ENCODE peak calls at places on chromosomes 2 and 18, in five cellular contexts. G is cardiac muscle cell; T is CD8-positive, alpha-beta memory T cell; M is heart left ventricle; U is RWPE1. X is an unnamed sample.

GRCh38 chr18:10727477-10727876 is 201.7 kb downstream of the NAPG start:
- DNase-seq in G (peak; percentile 25), T (no peak), M (peak; percentile 34), U (no peak), X (no peak)

GRCh38 chr2:104033399-104033798 is 820.5 kb upstream of the POU3F3 start:
- DNase-seq in G (no peak), T (no peak), M (no peak), U (peak; percentile 3), X (no peak)

GRCh38 chr18:14975431-14975830 is 227.5 kb downstream of the ANKRD30B start:
- DNase-seq in G (no peak), T (no peak), M (no peak), U (no peak), X (no peak)

GRCh38 chr2:160630801-160631590 is 137.4 kb upstream of the RBMS1 start:
- DNase-seq in G (peak; percentile 47), T (no peak), M (no peak), U (no peak), X (no peak)

GRCh38 chr2:156333951-156334495 is 1.5 kb upstream of the NR4A2 start:
- DNase-seq in G (no peak), T (no peak), M (peak; percentile 89), U (peak; percentile 32), X (peak; percentile 89)

GRCh38 chr2:237806334-237806733 is 7.8 kb downstream of the RBM44 start:
- DNase-seq in G (peak; percentile 53), T (no peak), M (no peak), U (no peak), X (no peak)

GRCh38 chr2:97697252-97698235 is 15.8 kb upstream of the ZAP70 start:
- DNase-seq in G (peak; percentile 87), T (peak; percentile 84), M (peak; percentile 95), U (peak; percentile 69), X (peak; percentile 94)

GRCh38 chr2:74872310-74872923 is 38.5 kb downstream of the HK2 start:
- DNase-seq in G (peak; percentile 53), T (no peak), M (no peak), U (no peak), X (peak; percentile 14)

GRCh38 chr18:44079602-44080001 is 601.1 kb upstream of the SETBP1 start:
- DNase-seq in G (peak; percentile 91), T (no peak), M (no peak), U (no peak), X (no peak)

GRCh38 chr2:89833780-89834117 is 1142.3 kb downstream of the RPIA start:
- DNase-seq in G (no peak), T (no peak), M (no peak), U (no peak), X (no peak)

GRCh38 chr2:44918095-44918775 is 23.3 kb upstream of the SIX3 start:
- DNase-seq in G (peak; percentile 17), T (no peak), M (no peak), U (peak; percentile 41), X (no peak)

GRCh38 chr2:98808546-98808945 is 77.6 kb upstream of the MGAT4A start:
- DNase-seq in G (no peak), T (no peak), M (no peak), U (no peak), X (no peak)

GRCh38 chr18:24397131-24397693 is 412 bp downstream of the OSBPL1A start:
- DNase-seq in G (peak; percentile 79), T (no peak), M (no peak), U (peak; percentile 27), X (peak; percentile 86)

GRCh38 chr2:230809015-230809414 is 55.7 kb upstream of the ITM2C start:
- DNase-seq in G (no peak), T (no peak), M (no peak), U (no peak), X (no peak)

GRCh38 chr2:189372688-189373257 is 68.5 kb upstream of the WDR75 start:
- DNase-seq in G (no peak), T (no peak), M (no peak), U (no peak), X (no peak)

GRCh38 chr2:16207611-16208010 is 267.3 kb downstream of the MYCN start:
- DNase-seq in G (no peak), T (no peak), M (no peak), U (no peak), X (no peak)

GRCh38 chr2:224328798-224329197 is 73.1 kb downstream of the FAM124B start:
- DNase-seq in G (no peak), T (no peak), M (no peak), U (no peak), X (no peak)

GRCh38 chr2:106885981-106886915 is at the start of gene ST6GAL2:
- DNase-seq in G (peak; percentile 29), T (no peak), M (peak; percentile 52), U (peak; percentile 5), X (no peak)

GRCh38 chr2:68909793-68910674 is 38.8 kb upstream of the BMP10 start:
- DNase-seq in G (peak; percentile 87), T (peak; percentile 54), M (no peak), U (peak; percentile 65), X (peak; percentile 81)

GRCh38 chr2:155250800-155251199 is 552.3 kb downstream of the KCNJ3 start:
- DNase-seq in G (no peak), T (no peak), M (no peak), U (peak; percentile 8), X (no peak)

GRCh38 chr2:168490015-168490874 is 34.2 kb downstream of the CERS6 start:
- DNase-seq in G (peak; percentile 35), T (peak; percentile 50), M (no peak), U (peak; percentile 9), X (no peak)

GRCh38 chr2:217849154-217849553 is 153.6 kb downstream of the TNS1 start:
- DNase-seq in G (no peak), T (no peak), M (peak; percentile 46), U (no peak), X (no peak)

GRCh38 chr2:235501663-235502009 is 7.8 kb downstream of the AGAP1 start:
- DNase-seq in G (no peak), T (no peak), M (no peak), U (no peak), X (no peak)

GRCh38 chr2:233098615-233099014 is 38.5 kb downstream of the INPP5D start:
- DNase-seq in G (peak; percentile 32), T (no peak), M (no peak), U (no peak), X (peak; percentile 39)

GRCh38 chr2:69171070-69171811 is 158.3 kb downstream of the ANTXR1 start:
- DNase-seq in G (no peak), T (no peak), M (no peak), U (no peak), X (no peak)

GRCh38 chr2:232942831-232943230 is 70.2 kb downstream of the NGEF start:
- DNase-seq in G (no peak), T (no peak), M (no peak), U (no peak), X (no peak)

GRCh38 chr2:227595797-227596196 is 2.9 kb upstream of the SCYGR2 start:
- DNase-seq in G (no peak), T (no peak), M (no peak), U (no peak), X (no peak)

GRCh38 chr18:22173928-22174301 is 4.5 kb downstream of the GATA6 start:
- DNase-seq in G (peak; percentile 54), T (no peak), M (no peak), U (no peak), X (no peak)

GRCh38 chr2:77016481-77016880 is 505.7 kb downstream of the LRRTM4 start:
- DNase-seq in G (no peak), T (no peak), M (no peak), U (no peak), X (no peak)
- H3K27ac ChIP-seq in G (no peak overlapping the region), T (no peak overlapping the region), M (no peak overlapping the region), U (no peak overlapping the region), X (no peak overlapping the region)

GRCh38 chr18:59866551-59866950 is 33.2 kb upstream of the PMAIP1 start:
- DNase-seq in G (no peak), T (no peak), M (no peak), U (no peak), X (no peak)
- H3K27ac ChIP-seq in G (no peak overlapping the region), T (no peak overlapping the region), M (no peak overlapping the region), U (no peak overlapping the region), X (no peak overlapping the region)

GRCh38 chr2:42722328-42723190 is 41.4 kb downstream of the OXER1 start:
- DNase-seq in G (peak; percentile 95), T (no peak), M (no peak), U (peak; percentile 8), X (peak; percentile 71)
- H3K27ac ChIP-seq in G (peak overlapping the region; percentile 68), T (no peak overlapping the region), M (no peak overlapping the region), U (no peak overlapping the region), X (no peak overlapping the region)

GRCh38 chr2:54958717-54959371 is 91.4 kb downstream of the RTN4 start:
- DNase-seq in G (no peak), T (no peak), M (no peak), U (no peak), X (no peak)
- H3K27ac ChIP-seq in G (no peak overlapping the region), T (no peak overlapping the region), M (no peak overlapping the region), U (no peak overlapping the region), X (no peak overlapping the region)

GRCh38 chr2:209145941-209146681 is 277.7 kb upstream of the MAP2 start:
- DNase-seq in G (no peak), T (no peak), M (no peak), U (no peak), X (no peak)
- H3K27ac ChIP-seq in G (no peak overlapping the region), T (no peak overlapping the region), M (no peak overlapping the region), U (no peak overlapping the region), X (no peak overlapping the region)

GRCh38 chr2:72146357-72147302 is 1.0 kb downstream of the CYP26B1 start:
- DNase-seq in G (no peak), T (no peak), M (peak; percentile 56), U (no peak), X (peak; percentile 62)

GRCh38 chr2:72144412-72144745 is 3.3 kb downstream of the CYP26B1 start:
- DNase-seq in G (peak; percentile 30), T (no peak), M (peak; percentile 78), U (no peak), X (peak; percentile 65)

GRCh38 chr2:72147303-72147970 is at the start of gene CYP26B1:
- DNase-seq in G (peak; percentile 30), T (no peak), M (peak; percentile 70), U (no peak), X (peak; percentile 60)

GRCh38 chr2:72144746-72145657 is 2.7 kb downstream of the CYP26B1 start:
- DNase-seq in G (peak; percentile 69), T (no peak), M (peak; percentile 67), U (peak; percentile 93), X (peak; percentile 76)

GRCh38 chr2:72145658-72146329 is 1.9 kb downstream of the CYP26B1 start:
- DNase-seq in G (peak; percentile 24), T (no peak), M (no peak), U (no peak), X (peak; percentile 57)
- H3K27ac ChIP-seq in G (no peak overlapping the region), T (no peak overlapping the region), M (peak overlapping the region; percentile 82), U (peak overlapping the region; percentile 83), X (peak overlapping the region; percentile 23)

GRCh38 chr2:65101071-65101470 is 28.8 kb downstream of the RAB1A start:
- DNase-seq in G (no peak), T (no peak), M (no peak), U (no peak), X (no peak)
- H3K27ac ChIP-seq in G (no peak overlapping the region), T (no peak overlapping the region), M (no peak overlapping the region), U (no peak overlapping the region), X (no peak overlapping the region)

GRCh38 chr18:3625717-3626091 is 175.7 kb downstream of the TGIF1 start:
- DNase-seq in G (no peak), T (no peak), M (no peak), U (no peak), X (no peak)
- H3K27ac ChIP-seq in G (no peak overlapping the region), T (peak overlapping the region; percentile 91), M (no peak overlapping the region), U (peak overlapping the region; percentile 82), X (peak overlapping the region; percentile 88)

X was measured in sigmoid colon.